ENCODE peak calls at places on chromosomes 1 and 21, in five cellular contexts. B is neural crest cell, F is T-helper 1 cell, D is psoas muscle, Z is Caki2. O is an unnamed sample.

GRCh38 chr1:180935326-180936109 is 22.8 kb downstream of the KIAA1614 start:
- DNase-seq in B (no peak), F (no peak), D (no peak), Z (no peak), O (no peak)

GRCh38 chr1:199959033-199959774 is 68.3 kb upstream of the NR5A2 start:
- DNase-seq in B (no peak), F (no peak), D (no peak), Z (no peak), O (no peak)

GRCh38 chr21:32726742-32727477 is 903 bp downstream of the SYNJ1 start:
- DNase-seq in B (peak), F (no peak), D (no peak), Z (no peak), O (no peak)

GRCh38 chr1:204487256-204487615 is 7.4 kb downstream of the PIK3C2B start:
- DNase-seq in B (no peak), F (no peak), D (no peak), Z (no peak), O (no peak)

GRCh38 chr1:43986712-43987111 is 4.7 kb upstream of the CCDC24 start:
- DNase-seq in B (no peak), F (no peak), D (no peak), Z (no peak), O (no peak)

GRCh38 chr21:42535602-42536171 is 22.0 kb downstream of the SLC37A1 start:
- DNase-seq in B (no peak), F (no peak), D (no peak), Z (no peak), O (no peak)

GRCh38 chr1:244603498-244603897 is 49.4 kb upstream of the DESI2 start:
- DNase-seq in B (no peak), F (no peak), D (no peak), Z (no peak), O (no peak)

GRCh38 chr1:32172621-32173245 is 6.7 kb upstream of the TXLNA start:
- DNase-seq in B (no peak), F (no peak), D (no peak), Z (no peak), O (no peak)

GRCh38 chr1:29490204-29490934 is 254.0 kb downstream of the PTPRU start:
- DNase-seq in B (no peak), F (no peak), D (no peak), Z (no peak), O (no peak)

GRCh38 chr1:244969355-244970235 is 105.3 kb upstream of the HNRNPU start:
- DNase-seq in B (no peak), F (peak), D (peak), Z (peak), O (peak)

GRCh38 chr1:45334308-45335245 is 5.4 kb upstream of the TOE1 start:
- DNase-seq in B (no peak), F (no peak), D (no peak), Z (no peak), O (no peak)

GRCh38 chr1:33393991-33394390 is 36.9 kb downstream of the PHC2 start:
- DNase-seq in B (no peak), F (no peak), D (no peak), Z (no peak), O (no peak)

GRCh38 chr1:15178571-15179484 is 25.3 kb downstream of the TMEM51 start:
- DNase-seq in B (no peak), F (no peak), D (no peak), Z (peak), O (no peak)

GRCh38 chr1:195791796-195792195 is 816.4 kb downstream of the KCNT2 start:
- DNase-seq in B (no peak), F (no peak), D (no peak), Z (no peak), O (no peak)

GRCh38 chr1:8394456-8395321 is 76.8 kb downstream of the SLC45A1 start:
- DNase-seq in B (no peak), F (no peak), D (no peak), Z (peak), O (no peak)

GRCh38 chr1:15722836-15723542 is 13.1 kb upstream of the SLC25A34 start:
- DNase-seq in B (no peak), F (no peak), D (no peak), Z (no peak), O (no peak)

GRCh38 chr1:149934326-149934725 is 2.4 kb downstream of the MTMR11 start:
- DNase-seq in B (no peak), F (no peak), D (no peak), Z (no peak), O (no peak)

GRCh38 chr1:6601865-6602668 is 602 bp downstream of the KLHL21 start:
- DNase-seq in B (no peak), F (peak), D (peak), Z (peak), O (no peak)

GRCh38 chr1:161884475-161884874 is 118.4 kb downstream of the ATF6 start:
- DNase-seq in B (no peak), F (no peak), D (no peak), Z (no peak), O (no peak)

GRCh38 chr1:221381858-221382623 is 359.8 kb downstream of the DUSP10 start:
- DNase-seq in B (no peak), F (no peak), D (no peak), Z (no peak), O (no peak)

GRCh38 chr1:193104496-193104905 is 713 bp downstream of the GLRX2 start:
- DNase-seq in B (peak), F (no peak), D (no peak), Z (no peak), O (no peak)

GRCh38 chr1:32701421-32701911 is 1.1 kb downstream of the SYNC start:
- DNase-seq in B (no peak), F (no peak), D (peak), Z (no peak), O (no peak)

GRCh38 chr1:235917267-235917811 is 50.6 kb upstream of the LYST start:
- DNase-seq in B (no peak), F (peak), D (peak), Z (peak), O (no peak)

GRCh38 chr1:193070942-193071341 is 11.5 kb downstream of the RO60 start:
- DNase-seq in B (no peak), F (no peak), D (no peak), Z (no peak), O (no peak)

GRCh38 chr1:202642619-202643291 is 67.5 kb downstream of the SYT2 start:
- DNase-seq in B (no peak), F (no peak), D (no peak), Z (no peak), O (no peak)

GRCh38 chr1:55746710-55747109 is 531.5 kb upstream of the USP24 start:
- DNase-seq in B (no peak), F (no peak), D (no peak), Z (no peak), O (no peak)

GRCh38 chr21:38142226-38142625 is 114.6 kb upstream of the KCNJ15 start:
- DNase-seq in B (no peak), F (no peak), D (no peak), Z (no peak), O (no peak)

O was measured in effector CD8-positive, alpha-beta T cell.